ENCODE peak calls at places on chromosomes 4 and X, in four cellular contexts. One of them, this sample, is unnamed. For H3K36me3, the result is how much of the 10 kb centered on the place peaks cover.

GRCh38 chr4:158042591-158043030 is 130.2 kb downstream of the GASK1B start:
- DNase-seq in CD8-positive, alpha-beta T cell: no peak
- DNase-seq in mucosa of descending colon: no peak
- DNase-seq in fibroblast of lung: peak
- DNase-seq in this sample: no peak

GRCh38 chr4:78652282-78652876 is 100.8 kb downstream of the ANXA3 start:
- DNase-seq in fibroblast of lung: peak
- DNase-seq in mucosa of descending colon: no peak
- DNase-seq in CD8-positive, alpha-beta T cell: no peak
- DNase-seq in this sample: no peak

GRCh38 chr4:184387351-184387750 is 87.0 kb downstream of the IRF2 start:
- DNase-seq in CD8-positive, alpha-beta T cell: no peak
- DNase-seq in mucosa of descending colon: no peak
- DNase-seq in fibroblast of lung: no peak
- DNase-seq in this sample: no peak

GRCh38 chr4:164613761-164614277 is 140.1 kb upstream of the SMIM31 start:
- DNase-seq in mucosa of descending colon: no peak
- DNase-seq in fibroblast of lung: peak
- DNase-seq in CD8-positive, alpha-beta T cell: no peak
- DNase-seq in this sample: no peak

GRCh38 chr4:90120037-90120436 is 7.2 kb upstream of the CCSER1 start:
- DNase-seq in CD8-positive, alpha-beta T cell: no peak
- DNase-seq in fibroblast of lung: no peak
- DNase-seq in mucosa of descending colon: no peak
- DNase-seq in this sample: no peak

GRCh38 chr4:24260133-24260532 is 324.2 kb downstream of the DHX15 start:
- DNase-seq in mucosa of descending colon: no peak
- DNase-seq in fibroblast of lung: no peak
- DNase-seq in CD8-positive, alpha-beta T cell: no peak
- DNase-seq in this sample: no peak

GRCh38 chr4:75708218-75708691 is 16.1 kb upstream of the USO1 start:
- DNase-seq in fibroblast of lung: no peak
- DNase-seq in CD8-positive, alpha-beta T cell: peak
- DNase-seq in mucosa of descending colon: no peak
- DNase-seq in this sample: no peak

GRCh38 chrX:131792356-131792749 is 230.7 kb upstream of the STK26 start:
- DNase-seq in fibroblast of lung: no peak
- DNase-seq in CD8-positive, alpha-beta T cell: peak
- DNase-seq in mucosa of descending colon: peak
- DNase-seq in this sample: no peak

GRCh38 chrX:48045410-48046311 is 25.8 kb downstream of the ZNF630 start:
- DNase-seq in fibroblast of lung: peak
- DNase-seq in CD8-positive, alpha-beta T cell: no peak
- DNase-seq in mucosa of descending colon: no peak
- DNase-seq in this sample: no peak

GRCh38 chr4:122038896-122039295 is 87.0 kb upstream of the TRPC3 start:
- DNase-seq in fibroblast of lung: peak
- DNase-seq in CD8-positive, alpha-beta T cell: no peak
- DNase-seq in mucosa of descending colon: no peak
- DNase-seq in this sample: no peak

GRCh38 chr4:17962171-17962570 is 59.4 kb downstream of the LCORL start:
- DNase-seq in CD8-positive, alpha-beta T cell: no peak
- DNase-seq in mucosa of descending colon: no peak
- DNase-seq in fibroblast of lung: no peak
- DNase-seq in this sample: no peak

GRCh38 chr4:83552924-83553323 is 17.0 kb downstream of the GPAT3 start:
- DNase-seq in mucosa of descending colon: no peak
- DNase-seq in fibroblast of lung: peak
- DNase-seq in CD8-positive, alpha-beta T cell: no peak
- DNase-seq in this sample: no peak

GRCh38 chr4:142550955-142551354 is 295.1 kb downstream of the INPP4B start:
- DNase-seq in CD8-positive, alpha-beta T cell: no peak
- DNase-seq in mucosa of descending colon: no peak
- DNase-seq in fibroblast of lung: no peak
- DNase-seq in this sample: no peak

GRCh38 chrX:115616943-115617563 is 56.1 kb downstream of the PLS3 start:
- DNase-seq in mucosa of descending colon: no peak
- DNase-seq in CD8-positive, alpha-beta T cell: no peak
- DNase-seq in fibroblast of lung: no peak
- DNase-seq in this sample: no peak

GRCh38 chr4:112677519-112678091 is 40.7 kb downstream of the LARP7 start:
- DNase-seq in CD8-positive, alpha-beta T cell: no peak
- DNase-seq in mucosa of descending colon: no peak
- DNase-seq in fibroblast of lung: no peak
- DNase-seq in this sample: no peak

GRCh38 chr4:138910914-138911336 is 104.7 kb upstream of the NOCT start:
- DNase-seq in mucosa of descending colon: peak
- DNase-seq in fibroblast of lung: peak
- DNase-seq in CD8-positive, alpha-beta T cell: no peak
- DNase-seq in this sample: no peak

GRCh38 chr4:39330353-39330752 is 35.8 kb downstream of the RFC1 start:
- DNase-seq in CD8-positive, alpha-beta T cell: no peak
- DNase-seq in mucosa of descending colon: no peak
- DNase-seq in fibroblast of lung: no peak
- DNase-seq in this sample: no peak
- H3K36me3 ChIP-seq in CD8-positive, alpha-beta T cell: under half
- H3K36me3 ChIP-seq in mucosa of descending colon: under half
- H3K36me3 ChIP-seq in fibroblast of lung: under half
- H3K36me3 ChIP-seq in this sample: under half

DNA sequence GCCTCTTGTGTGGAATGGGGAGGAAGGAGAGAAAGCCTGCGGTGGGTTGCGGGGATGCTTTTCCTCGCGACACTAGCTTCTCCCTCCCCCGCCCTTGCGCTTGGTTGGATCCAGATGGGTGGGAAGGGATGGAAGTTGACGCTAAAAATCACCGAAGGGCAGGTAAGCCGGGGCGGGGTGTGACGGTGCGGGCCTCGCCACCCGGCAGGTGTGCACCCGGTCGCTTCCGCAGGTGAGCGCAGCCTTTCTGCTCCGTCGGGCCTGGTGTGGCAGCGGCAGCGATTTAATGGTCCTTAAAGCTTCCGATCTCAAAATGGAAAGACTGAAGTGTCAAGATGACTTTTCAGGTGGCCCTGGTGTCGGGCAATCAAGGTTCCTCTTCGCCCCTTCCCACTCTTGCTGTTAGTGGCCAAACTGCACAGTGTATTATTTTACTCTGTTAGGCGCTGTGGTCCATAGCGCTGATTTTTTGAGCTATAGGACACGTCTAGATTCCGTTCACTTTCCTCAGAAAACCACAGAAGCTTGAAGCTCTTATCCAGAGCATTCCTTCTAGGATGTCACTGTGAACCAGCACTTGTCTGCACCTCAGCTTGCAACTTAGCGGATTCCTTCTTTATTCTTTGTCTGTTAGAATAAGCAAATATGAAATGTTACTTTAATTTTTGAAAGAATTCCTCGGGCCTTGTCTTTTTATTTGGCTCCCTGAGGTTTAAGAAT is 796 bp downstream of the ENOPH1 start:
- DNase-seq in mucosa of descending colon: peak
- DNase-seq in CD8-positive, alpha-beta T cell: peak
- DNase-seq in fibroblast of lung: no peak
- DNase-seq in this sample: no peak
- H3K36me3 ChIP-seq in mucosa of descending colon: under half
- H3K36me3 ChIP-seq in CD8-positive, alpha-beta T cell: under half
- H3K36me3 ChIP-seq in fibroblast of lung: under half
- H3K36me3 ChIP-seq in this sample: under half

DNA sequence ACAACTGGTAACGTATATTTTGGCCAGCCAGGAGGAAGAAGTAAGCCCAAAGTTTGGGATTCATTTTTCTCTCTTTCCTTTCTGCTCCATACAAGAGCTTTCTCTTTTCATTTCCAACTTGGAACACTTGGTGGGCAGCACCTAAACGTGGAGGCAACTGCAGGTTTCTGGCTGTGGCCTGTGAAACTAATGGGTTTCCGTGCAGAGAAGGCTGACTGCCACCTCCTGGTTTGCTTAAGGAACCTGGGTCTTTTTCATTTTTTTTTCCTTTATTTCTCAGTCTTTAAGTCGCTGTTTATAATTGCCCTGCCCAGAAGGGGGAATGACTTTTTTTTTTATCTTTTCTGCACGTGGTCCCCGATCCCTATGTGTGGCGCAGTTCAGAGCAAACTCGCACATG is 15.4 kb downstream of the ZNF718 start:
- DNase-seq in fibroblast of lung: no peak
- DNase-seq in mucosa of descending colon: no peak
- DNase-seq in CD8-positive, alpha-beta T cell: no peak
- DNase-seq in this sample: no peak
- H3K36me3 ChIP-seq in fibroblast of lung: under half
- H3K36me3 ChIP-seq in mucosa of descending colon: under half
- H3K36me3 ChIP-seq in CD8-positive, alpha-beta T cell: under half
- H3K36me3 ChIP-seq in this sample: under half

DNA sequence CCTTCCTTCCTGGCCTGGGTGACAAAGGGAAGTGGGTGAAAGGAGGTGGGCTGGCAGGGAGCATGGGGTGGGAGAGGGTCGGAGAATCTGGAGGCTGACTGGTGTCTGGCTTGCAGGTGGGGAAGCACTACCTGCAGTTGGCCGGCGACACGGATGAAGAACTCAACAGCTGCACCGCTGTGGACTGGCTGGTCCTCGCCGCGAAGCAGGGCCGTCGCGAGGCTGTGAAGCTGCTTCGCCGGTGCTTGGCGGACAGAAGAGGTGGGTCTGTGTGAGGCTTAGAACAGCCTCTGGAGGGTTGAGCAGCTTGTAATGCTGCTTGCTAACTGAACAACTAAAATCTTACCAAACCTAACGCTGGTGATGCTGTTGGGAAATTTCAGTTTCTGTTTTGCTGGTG is 19.2 kb downstream of the WFS1 start:
- DNase-seq in CD8-positive, alpha-beta T cell: no peak
- DNase-seq in mucosa of descending colon: peak
- DNase-seq in fibroblast of lung: no peak
- DNase-seq in this sample: no peak
- H3K36me3 ChIP-seq in CD8-positive, alpha-beta T cell: under half
- H3K36me3 ChIP-seq in mucosa of descending colon: under half
- H3K36me3 ChIP-seq in fibroblast of lung: under half
- H3K36me3 ChIP-seq in this sample: under half

GRCh38 chrX:41137589-41137988 is 52.3 kb downstream of the USP9X start:
- DNase-seq in mucosa of descending colon: no peak
- DNase-seq in CD8-positive, alpha-beta T cell: no peak
- DNase-seq in fibroblast of lung: peak
- DNase-seq in this sample: no peak
- H3K36me3 ChIP-seq in mucosa of descending colon: under half
- H3K36me3 ChIP-seq in CD8-positive, alpha-beta T cell: under half
- H3K36me3 ChIP-seq in fibroblast of lung: under half
- H3K36me3 ChIP-seq in this sample: under half

DNA sequence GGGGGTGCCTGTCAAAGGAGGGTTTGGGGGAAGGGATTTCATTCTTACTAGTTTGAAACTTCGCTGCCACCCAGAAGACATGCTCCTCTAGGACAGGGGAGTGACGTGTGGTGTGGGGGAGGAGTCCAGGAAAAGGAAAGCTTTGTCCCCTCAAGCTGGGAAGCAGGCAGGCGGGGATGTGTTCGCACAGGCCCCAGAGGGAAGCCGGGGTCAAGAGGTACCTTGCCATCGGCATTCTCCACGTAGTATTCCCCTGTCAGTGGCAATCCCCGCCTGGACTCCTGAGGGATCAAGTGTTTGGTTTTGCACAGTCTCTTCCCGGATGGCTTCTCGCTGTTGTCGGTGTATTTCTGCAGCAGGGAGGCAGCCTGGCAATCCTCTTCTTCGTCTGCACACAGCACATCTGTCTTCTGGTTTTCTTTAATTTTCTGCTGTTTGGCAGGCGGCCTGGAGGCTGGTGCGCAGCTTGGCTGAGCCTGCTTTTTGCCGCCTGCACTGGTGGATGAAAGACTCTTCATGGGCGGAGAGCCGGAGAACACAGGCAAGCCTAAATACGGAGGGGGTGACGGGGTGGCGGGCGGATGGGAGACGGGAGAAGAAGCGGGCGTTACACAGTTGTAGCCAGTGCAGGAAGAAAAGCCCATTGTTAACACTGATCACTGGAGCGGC is 35.1 kb downstream of the BCOR start:
- DNase-seq in mucosa of descending colon: no peak
- DNase-seq in fibroblast of lung: peak
- DNase-seq in CD8-positive, alpha-beta T cell: no peak
- DNase-seq in this sample: no peak
- H3K36me3 ChIP-seq in mucosa of descending colon: under half
- H3K36me3 ChIP-seq in fibroblast of lung: under half
- H3K36me3 ChIP-seq in CD8-positive, alpha-beta T cell: under half
- H3K36me3 ChIP-seq in this sample: under half